ENCODE peak calls at places on chromosomes 7 and 10, in six cellular contexts. One of them, this sample, is unnamed.

GRCh38 chr10:117860823-117861222 is 185.9 kb downstream of the RAB11FIP2 start:
- DNase-seq in testis: no peak
- DNase-seq in lower leg skin: no peak
- DNase-seq in fibroblast of pulmonary artery: peak
- DNase-seq in gastrocnemius medialis: no peak
- DNase-seq in dorsolateral prefrontal cortex: no peak
- DNase-seq in this sample: peak

GRCh38 chr10:100993986-100994708 is 5.5 kb upstream of the LZTS2 start:
- DNase-seq in gastrocnemius medialis: no peak
- DNase-seq in fibroblast of pulmonary artery: peak
- DNase-seq in testis: peak
- DNase-seq in lower leg skin: no peak
- DNase-seq in dorsolateral prefrontal cortex: no peak
- DNase-seq in this sample: no peak

GRCh38 chr10:71347587-71348395 is 28.7 kb downstream of the SLC29A3 start:
- DNase-seq in testis: no peak
- DNase-seq in dorsolateral prefrontal cortex: no peak
- DNase-seq in gastrocnemius medialis: no peak
- DNase-seq in fibroblast of pulmonary artery: no peak
- DNase-seq in lower leg skin: no peak
- DNase-seq in this sample: no peak

GRCh38 chr7:119964640-119965542 is 308.1 kb upstream of the KCND2 start:
- DNase-seq in dorsolateral prefrontal cortex: no peak
- DNase-seq in fibroblast of pulmonary artery: peak
- DNase-seq in lower leg skin: no peak
- DNase-seq in testis: no peak
- DNase-seq in gastrocnemius medialis: no peak
- DNase-seq in this sample: no peak

GRCh38 chr7:145082366-145083240 is 246.8 kb upstream of the TPK1 start:
- DNase-seq in testis: no peak
- DNase-seq in fibroblast of pulmonary artery: no peak
- DNase-seq in gastrocnemius medialis: no peak
- DNase-seq in lower leg skin: no peak
- DNase-seq in dorsolateral prefrontal cortex: no peak
- DNase-seq in this sample: peak

GRCh38 chr7:47937711-47938573 is 10.3 kb downstream of the PKD1L1 start:
- DNase-seq in fibroblast of pulmonary artery: no peak
- DNase-seq in testis: no peak
- DNase-seq in lower leg skin: no peak
- DNase-seq in dorsolateral prefrontal cortex: no peak
- DNase-seq in gastrocnemius medialis: no peak
- DNase-seq in this sample: no peak

GRCh38 chr10:116961305-116962251 is 43.4 kb downstream of the SHTN1 start:
- DNase-seq in gastrocnemius medialis: no peak
- DNase-seq in lower leg skin: no peak
- DNase-seq in dorsolateral prefrontal cortex: no peak
- DNase-seq in testis: peak
- DNase-seq in fibroblast of pulmonary artery: no peak
- DNase-seq in this sample: no peak

GRCh38 chr10:79357180-79357579 is 9.9 kb downstream of the PPIF start:
- DNase-seq in lower leg skin: no peak
- DNase-seq in testis: peak
- DNase-seq in gastrocnemius medialis: no peak
- DNase-seq in dorsolateral prefrontal cortex: no peak
- DNase-seq in fibroblast of pulmonary artery: no peak
- DNase-seq in this sample: no peak

GRCh38 chr10:130395248-130395936 is 259.2 kb downstream of the GLRX3 start:
- DNase-seq in testis: no peak
- DNase-seq in fibroblast of pulmonary artery: no peak
- DNase-seq in dorsolateral prefrontal cortex: no peak
- DNase-seq in lower leg skin: no peak
- DNase-seq in gastrocnemius medialis: no peak
- DNase-seq in this sample: no peak

GRCh38 chr7:111530356-111530668 is 32.0 kb downstream of the IMMP2L start:
- DNase-seq in dorsolateral prefrontal cortex: no peak
- DNase-seq in fibroblast of pulmonary artery: no peak
- DNase-seq in gastrocnemius medialis: no peak
- DNase-seq in testis: no peak
- DNase-seq in lower leg skin: no peak
- DNase-seq in this sample: no peak

GRCh38 chr10:29387269-29387668 is 98.4 kb downstream of the LYZL1 start:
- DNase-seq in dorsolateral prefrontal cortex: no peak
- DNase-seq in testis: no peak
- DNase-seq in lower leg skin: no peak
- DNase-seq in fibroblast of pulmonary artery: no peak
- DNase-seq in gastrocnemius medialis: no peak
- DNase-seq in this sample: no peak

GRCh38 chr7:105654994-105655900 is 74.0 kb upstream of the EFCAB10 start:
- DNase-seq in lower leg skin: no peak
- DNase-seq in dorsolateral prefrontal cortex: no peak
- DNase-seq in gastrocnemius medialis: no peak
- DNase-seq in testis: peak
- DNase-seq in fibroblast of pulmonary artery: peak
- DNase-seq in this sample: no peak

GRCh38 chr7:41882745-41883527 is 180.0 kb upstream of the INHBA start:
- DNase-seq in fibroblast of pulmonary artery: no peak
- DNase-seq in testis: no peak
- DNase-seq in dorsolateral prefrontal cortex: no peak
- DNase-seq in gastrocnemius medialis: no peak
- DNase-seq in lower leg skin: no peak
- DNase-seq in this sample: no peak

GRCh38 chr10:49105076-49105475 is 10.2 kb downstream of the VSTM4 start:
- DNase-seq in gastrocnemius medialis: no peak
- DNase-seq in fibroblast of pulmonary artery: no peak
- DNase-seq in testis: no peak
- DNase-seq in dorsolateral prefrontal cortex: no peak
- DNase-seq in lower leg skin: no peak
- DNase-seq in this sample: no peak

GRCh38 chr10:61588770-61589211 is 73.9 kb upstream of the CABCOCO1 start:
- DNase-seq in testis: no peak
- DNase-seq in dorsolateral prefrontal cortex: no peak
- DNase-seq in gastrocnemius medialis: no peak
- DNase-seq in fibroblast of pulmonary artery: no peak
- DNase-seq in lower leg skin: no peak
- DNase-seq in this sample: no peak

GRCh38 chr7:114911411-114911810 is 10.5 kb upstream of the MDFIC start:
- DNase-seq in gastrocnemius medialis: no peak
- DNase-seq in testis: no peak
- DNase-seq in lower leg skin: no peak
- DNase-seq in fibroblast of pulmonary artery: no peak
- DNase-seq in dorsolateral prefrontal cortex: no peak
- DNase-seq in this sample: no peak

GRCh38 chr10:61781969-61782403 is 119.3 kb downstream of the CABCOCO1 start:
- DNase-seq in gastrocnemius medialis: no peak
- DNase-seq in lower leg skin: no peak
- DNase-seq in testis: no peak
- DNase-seq in dorsolateral prefrontal cortex: no peak
- DNase-seq in fibroblast of pulmonary artery: no peak
- DNase-seq in this sample: peak

GRCh38 chr7:27992092-27992491 is 188.5 kb downstream of the JAZF1 start:
- DNase-seq in lower leg skin: no peak
- DNase-seq in fibroblast of pulmonary artery: no peak
- DNase-seq in gastrocnemius medialis: no peak
- DNase-seq in testis: no peak
- DNase-seq in dorsolateral prefrontal cortex: no peak
- DNase-seq in this sample: no peak

GRCh38 chr7:3585826-3586225 is 284.8 kb downstream of the SDK1 start:
- DNase-seq in testis: no peak
- DNase-seq in lower leg skin: no peak
- DNase-seq in gastrocnemius medialis: no peak
- DNase-seq in fibroblast of pulmonary artery: no peak
- DNase-seq in dorsolateral prefrontal cortex: no peak
- DNase-seq in this sample: no peak

GRCh38 chr10:8543361-8544056 is 489.0 kb downstream of the GATA3 start:
- DNase-seq in fibroblast of pulmonary artery: no peak
- DNase-seq in testis: no peak
- DNase-seq in lower leg skin: no peak
- DNase-seq in dorsolateral prefrontal cortex: no peak
- DNase-seq in gastrocnemius medialis: no peak
- DNase-seq in this sample: peak

GRCh38 chr7:74443591-74444365 is 9.9 kb upstream of the GTF2IRD1 start:
- DNase-seq in gastrocnemius medialis: no peak
- DNase-seq in testis: no peak
- DNase-seq in lower leg skin: no peak
- DNase-seq in dorsolateral prefrontal cortex: no peak
- DNase-seq in fibroblast of pulmonary artery: no peak
- DNase-seq in this sample: no peak

GRCh38 chr7:1534330-1535099 is 4.0 kb downstream of the MAFK start:
- DNase-seq in dorsolateral prefrontal cortex: no peak
- DNase-seq in gastrocnemius medialis: no peak
- DNase-seq in testis: no peak
- DNase-seq in lower leg skin: no peak
- DNase-seq in fibroblast of pulmonary artery: no peak
- DNase-seq in this sample: no peak

GRCh38 chr7:1532456-1533254 is 2.2 kb downstream of the MAFK start:
- DNase-seq in lower leg skin: peak
- DNase-seq in testis: peak
- DNase-seq in fibroblast of pulmonary artery: peak
- DNase-seq in gastrocnemius medialis: peak
- DNase-seq in dorsolateral prefrontal cortex: peak
- DNase-seq in this sample: no peak

GRCh38 chr7:1533569-1534329 is 3.2 kb downstream of the MAFK start:
- DNase-seq in testis: no peak
- DNase-seq in lower leg skin: no peak
- DNase-seq in fibroblast of pulmonary artery: peak
- DNase-seq in dorsolateral prefrontal cortex: no peak
- DNase-seq in gastrocnemius medialis: peak
- DNase-seq in this sample: no peak

GRCh38 chr7:1531979-1532455 is 1.5 kb downstream of the MAFK start:
- DNase-seq in fibroblast of pulmonary artery: peak
- DNase-seq in testis: no peak
- DNase-seq in lower leg skin: no peak
- DNase-seq in gastrocnemius medialis: no peak
- DNase-seq in dorsolateral prefrontal cortex: no peak
- DNase-seq in this sample: no peak

DNA sequence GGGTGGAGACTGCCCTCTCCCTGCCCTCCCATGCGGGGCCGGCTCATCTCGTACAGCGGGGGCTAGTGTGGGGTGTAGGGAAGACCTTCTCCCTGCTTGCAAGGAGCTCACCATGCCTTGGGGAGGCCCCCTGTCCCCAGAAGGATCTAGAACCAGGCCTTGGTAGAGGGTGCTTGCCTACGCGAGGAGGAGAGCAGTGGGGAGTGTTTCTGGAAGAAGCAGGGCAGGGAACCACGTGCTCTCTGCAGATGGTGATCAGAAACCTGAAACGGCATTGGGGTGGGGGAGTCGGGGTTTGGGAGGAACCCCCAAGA is 2.7 kb downstream of the MAFK start:
- DNase-seq in testis: no peak
- DNase-seq in dorsolateral prefrontal cortex: no peak
- DNase-seq in fibroblast of pulmonary artery: no peak
- DNase-seq in lower leg skin: no peak
- DNase-seq in gastrocnemius medialis: no peak
- DNase-seq in this sample: no peak
- H3K4me3 ChIP-seq in testis: no peak
- H3K4me3 ChIP-seq in dorsolateral prefrontal cortex: peak
- H3K4me3 ChIP-seq in fibroblast of pulmonary artery: peak
- H3K4me3 ChIP-seq in lower leg skin: no peak
- H3K4me3 ChIP-seq in gastrocnemius medialis: peak
- H3K4me3 ChIP-seq in this sample: no peak

GRCh38 chr7:20778063-20778721 is 8.5 kb downstream of the SP8 start:
- DNase-seq in fibroblast of pulmonary artery: peak
- DNase-seq in dorsolateral prefrontal cortex: no peak
- DNase-seq in lower leg skin: no peak
- DNase-seq in gastrocnemius medialis: no peak
- DNase-seq in testis: peak
- DNase-seq in this sample: no peak
- H3K4me3 ChIP-seq in fibroblast of pulmonary artery: peak
- H3K4me3 ChIP-seq in dorsolateral prefrontal cortex: peak
- H3K4me3 ChIP-seq in lower leg skin: no peak
- H3K4me3 ChIP-seq in gastrocnemius medialis: peak
- H3K4me3 ChIP-seq in testis: peak
- H3K4me3 ChIP-seq in this sample: no peak

GRCh38 chr10:683448-684071 is 5.9 kb downstream of the DIP2C start:
- DNase-seq in testis: no peak
- DNase-seq in fibroblast of pulmonary artery: peak
- DNase-seq in gastrocnemius medialis: peak
- DNase-seq in dorsolateral prefrontal cortex: peak
- DNase-seq in lower leg skin: no peak
- DNase-seq in this sample: no peak
- H3K4me3 ChIP-seq in testis: no peak
- H3K4me3 ChIP-seq in fibroblast of pulmonary artery: no peak
- H3K4me3 ChIP-seq in gastrocnemius medialis: peak
- H3K4me3 ChIP-seq in dorsolateral prefrontal cortex: peak
- H3K4me3 ChIP-seq in lower leg skin: no peak
- H3K4me3 ChIP-seq in this sample: no peak

DNA sequence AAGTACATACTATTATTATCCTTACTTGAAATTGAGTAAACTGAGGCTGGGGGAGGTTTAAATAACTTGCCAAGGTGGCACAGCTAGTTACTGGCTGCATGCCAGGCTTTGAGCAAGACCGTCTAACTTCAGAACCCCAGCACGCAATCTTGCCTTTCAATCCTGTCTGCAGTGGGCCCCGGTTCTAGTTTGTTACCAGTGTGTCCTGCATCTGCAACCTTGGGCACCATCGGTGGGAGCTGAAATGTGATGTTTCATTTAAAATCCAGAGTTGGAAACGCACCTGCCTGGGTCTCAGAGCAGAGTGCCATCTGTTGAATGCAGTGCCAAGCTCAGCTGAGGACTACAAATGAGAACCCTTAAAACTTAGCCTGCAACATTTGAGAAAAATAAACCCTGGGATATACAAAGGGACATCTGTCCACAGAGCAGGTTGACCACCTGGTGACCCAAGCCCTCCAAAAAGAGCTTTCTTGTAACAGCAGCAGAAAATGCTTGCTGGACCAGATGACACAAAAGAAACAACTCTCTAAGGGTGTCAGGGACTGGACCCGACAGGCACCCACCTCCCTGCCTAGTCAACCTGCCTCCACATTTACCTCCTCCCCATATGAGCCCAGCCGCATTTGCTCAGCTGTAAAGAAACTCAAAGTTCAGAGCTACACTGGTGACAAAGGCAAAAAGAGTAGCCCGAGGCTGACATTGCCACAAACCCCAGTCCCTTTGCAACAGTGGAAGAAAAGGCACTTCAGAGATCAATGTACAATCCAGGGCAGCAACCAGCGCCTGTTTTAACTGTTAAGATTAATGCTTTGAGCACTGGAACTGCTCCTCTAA is 1.7 kb downstream of the SH3PXD2A start:
- DNase-seq in fibroblast of pulmonary artery: no peak
- DNase-seq in lower leg skin: no peak
- DNase-seq in testis: no peak
- DNase-seq in gastrocnemius medialis: no peak
- DNase-seq in dorsolateral prefrontal cortex: no peak
- DNase-seq in this sample: no peak
- H3K4me3 ChIP-seq in fibroblast of pulmonary artery: no peak
- H3K4me3 ChIP-seq in lower leg skin: no peak
- H3K4me3 ChIP-seq in testis: no peak
- H3K4me3 ChIP-seq in gastrocnemius medialis: no peak
- H3K4me3 ChIP-seq in dorsolateral prefrontal cortex: peak
- H3K4me3 ChIP-seq in this sample: no peak

DNA sequence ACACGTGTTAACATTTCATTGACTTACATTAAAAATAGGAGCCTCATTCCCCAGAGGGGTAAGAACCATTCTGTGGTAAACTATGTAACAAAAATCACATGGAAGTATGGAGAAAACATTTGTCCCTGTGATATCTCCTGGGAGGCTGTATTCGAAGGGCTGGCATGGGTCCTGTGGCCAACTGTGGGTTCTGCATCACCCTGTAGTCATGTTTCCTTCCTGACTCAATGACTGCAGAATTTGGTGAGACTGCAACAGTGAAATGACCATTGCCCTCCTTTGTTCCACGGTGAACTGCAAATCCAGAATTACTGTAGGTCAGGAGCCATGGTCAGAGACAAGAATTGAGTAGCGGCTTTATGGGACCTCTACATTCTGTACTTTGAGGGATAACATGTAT is 3.6 kb upstream of the ZEB1 start:
- DNase-seq in dorsolateral prefrontal cortex: no peak
- DNase-seq in gastrocnemius medialis: no peak
- DNase-seq in testis: no peak
- DNase-seq in lower leg skin: no peak
- DNase-seq in fibroblast of pulmonary artery: peak
- DNase-seq in this sample: no peak
- H3K4me3 ChIP-seq in dorsolateral prefrontal cortex: no peak
- H3K4me3 ChIP-seq in gastrocnemius medialis: no peak
- H3K4me3 ChIP-seq in testis: no peak
- H3K4me3 ChIP-seq in lower leg skin: no peak
- H3K4me3 ChIP-seq in fibroblast of pulmonary artery: no peak
- H3K4me3 ChIP-seq in this sample: no peak

This sample was measured in Jurkat, Clone E6-1.